ENCODE peak calls at places on chromosomes 7 and 10, in six cellular contexts. V, D, N, Z, A and W are unnamed samples.

GRCh38 chr10:110613341-110613995 is 30.7 kb upstream of the RBM20 start:
- DNase-seq in V (peak; percentile 57), N (no peak), A (no peak), D (no peak), Z (no peak), W (no peak)

GRCh38 chr7:140249036-140249806 is 72.4 kb upstream of the KDM7A start:
- DNase-seq in Z (no peak), N (no peak), A (peak; percentile 95), D (no peak), V (no peak), W (no peak)

GRCh38 chr10:129888784-129889616 is 75.1 kb downstream of the EBF3 start:
- DNase-seq in N (peak; percentile 93), Z (peak; percentile 49), D (peak; percentile 48), A (no peak), V (no peak), W (no peak)

GRCh38 chr7:87687653-87688254 is 59.6 kb downstream of the RUNDC3B start:
- DNase-seq in D (no peak), A (peak; percentile 8), Z (no peak), N (no peak), V (no peak), W (no peak)

GRCh38 chr10:87505366-87506113 is 847 bp downstream of the MINPP1 start:
- DNase-seq in A (peak; percentile 60), N (no peak), D (peak; percentile 39), V (no peak), Z (peak; percentile 55), W (peak; percentile 10)

GRCh38 chr7:126750207-126750911 is 502.4 kb downstream of the GRM8 start:
- DNase-seq in Z (no peak), V (no peak), D (no peak), N (no peak), A (no peak), W (no peak)

GRCh38 chr7:22662031-22662430 is 65.0 kb upstream of the IL6 start:
- DNase-seq in A (no peak), Z (no peak), D (no peak), V (no peak), N (no peak), W (no peak)

GRCh38 chr7:130838738-130839137 is 104.7 kb upstream of the KLF14 start:
- DNase-seq in Z (no peak), N (no peak), D (no peak), V (peak; percentile 15), A (no peak), W (peak; percentile 91)

GRCh38 chr7:16465469-16466086 is at the start of gene SOSTDC1:
- DNase-seq in D (peak; percentile 30), N (no peak), Z (peak; percentile 16), V (no peak), A (no peak), W (no peak)

GRCh38 chr7:85469446-85469970 is 282.7 kb upstream of the SEMA3D start:
- DNase-seq in D (no peak), A (no peak), Z (no peak), N (no peak), V (no peak), W (no peak)

GRCh38 chr7:90453259-90453891 is 16.1 kb upstream of the PTTG1IP2 start:
- DNase-seq in A (no peak), Z (no peak), V (no peak), N (no peak), D (no peak), W (no peak)

GRCh38 chr7:5435291-5436002 is 11.8 kb upstream of the TNRC18 start:
- DNase-seq in D (no peak), V (peak; percentile 41), Z (no peak), N (no peak), A (no peak), W (no peak)

DNA sequence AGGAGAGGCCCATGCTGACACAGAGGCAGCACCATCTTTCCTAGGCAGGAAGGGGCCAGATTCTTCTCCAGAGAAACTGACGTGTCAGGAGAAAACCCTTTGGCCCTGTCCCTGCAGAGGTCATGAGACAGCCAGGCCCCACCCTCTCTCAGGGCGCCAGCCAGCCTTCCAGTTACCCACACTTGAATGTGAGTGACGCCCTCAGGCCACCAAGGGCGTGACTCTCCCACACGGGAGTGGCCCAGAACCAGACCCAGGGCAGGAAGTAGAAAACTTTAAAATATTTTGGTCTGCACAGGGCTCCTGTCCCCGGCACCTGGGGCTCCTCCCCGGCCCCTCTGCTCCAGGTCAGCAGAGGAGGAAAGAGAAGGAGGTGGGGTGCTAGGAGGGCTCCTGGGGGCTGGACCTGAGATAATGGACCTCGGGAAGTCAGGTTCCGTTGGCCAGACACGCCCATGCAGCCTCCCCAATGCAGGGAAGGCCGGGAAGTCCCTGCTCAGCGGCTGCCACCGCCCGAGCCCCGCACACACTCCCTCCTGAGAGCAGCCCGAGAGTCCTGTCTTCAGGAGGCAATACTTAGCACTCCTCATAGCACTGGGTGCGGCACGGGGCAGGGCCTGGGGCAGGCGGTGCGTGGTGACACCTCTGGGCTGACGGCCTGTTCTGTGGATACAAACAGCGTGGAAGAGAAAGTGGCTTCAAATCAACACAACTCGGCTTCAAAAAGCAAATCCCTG is 67.0 kb upstream of the CFAP46 start:
- DNase-seq in Z (peak; percentile 19), D (no peak), N (no peak), A (no peak), V (no peak), W (no peak)
- TF ChIP-seq ZNF274 in Z (no peak), D (no peak), N (no peak), A (no peak), V (no peak), W (no peak)

DNA sequence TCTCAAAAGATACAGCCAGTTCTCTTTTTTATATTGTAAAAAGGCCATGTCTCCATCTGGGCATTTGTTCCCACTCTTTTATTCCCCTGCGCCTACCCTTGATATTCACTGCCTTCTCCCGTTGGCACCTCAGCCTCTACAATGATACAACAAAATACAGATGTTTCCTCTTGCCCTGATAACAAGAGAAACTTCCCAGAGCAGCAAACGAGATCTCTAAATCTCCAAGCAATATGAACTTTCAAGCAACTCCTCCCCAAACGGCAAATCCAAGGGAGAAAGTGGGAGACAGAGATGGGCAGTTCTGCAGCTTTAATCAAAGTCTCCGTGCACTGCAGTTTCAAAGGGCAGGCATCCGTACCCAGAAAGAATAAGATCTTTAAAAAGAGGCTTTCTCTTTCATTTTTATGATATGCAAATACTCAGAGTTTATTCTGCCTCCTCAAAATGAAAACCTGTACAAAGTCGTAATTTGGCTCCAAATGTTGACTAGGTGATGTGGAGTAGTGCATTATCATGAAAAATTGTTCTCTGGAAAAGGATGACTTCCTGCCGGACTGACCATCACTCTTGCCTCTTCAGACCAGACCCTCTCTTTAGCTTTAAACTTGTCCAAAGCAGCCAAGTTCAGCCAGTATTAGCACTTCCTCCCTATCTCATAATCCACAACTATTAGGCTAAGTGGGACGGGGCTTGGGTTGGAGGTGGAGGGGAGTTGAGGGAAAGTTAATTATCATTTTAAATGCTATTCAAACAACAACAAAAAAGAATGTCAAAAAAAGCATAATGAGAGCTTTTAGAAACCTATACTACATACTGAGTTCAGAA is 682 bp downstream of the HGF start:
- DNase-seq in A (no peak), D (no peak), Z (no peak), N (no peak), V (no peak), W (no peak)
- TF ChIP-seq ZNF274 in A (no peak), D (no peak), Z (no peak), N (no peak), V (no peak), W (no peak)

DNA sequence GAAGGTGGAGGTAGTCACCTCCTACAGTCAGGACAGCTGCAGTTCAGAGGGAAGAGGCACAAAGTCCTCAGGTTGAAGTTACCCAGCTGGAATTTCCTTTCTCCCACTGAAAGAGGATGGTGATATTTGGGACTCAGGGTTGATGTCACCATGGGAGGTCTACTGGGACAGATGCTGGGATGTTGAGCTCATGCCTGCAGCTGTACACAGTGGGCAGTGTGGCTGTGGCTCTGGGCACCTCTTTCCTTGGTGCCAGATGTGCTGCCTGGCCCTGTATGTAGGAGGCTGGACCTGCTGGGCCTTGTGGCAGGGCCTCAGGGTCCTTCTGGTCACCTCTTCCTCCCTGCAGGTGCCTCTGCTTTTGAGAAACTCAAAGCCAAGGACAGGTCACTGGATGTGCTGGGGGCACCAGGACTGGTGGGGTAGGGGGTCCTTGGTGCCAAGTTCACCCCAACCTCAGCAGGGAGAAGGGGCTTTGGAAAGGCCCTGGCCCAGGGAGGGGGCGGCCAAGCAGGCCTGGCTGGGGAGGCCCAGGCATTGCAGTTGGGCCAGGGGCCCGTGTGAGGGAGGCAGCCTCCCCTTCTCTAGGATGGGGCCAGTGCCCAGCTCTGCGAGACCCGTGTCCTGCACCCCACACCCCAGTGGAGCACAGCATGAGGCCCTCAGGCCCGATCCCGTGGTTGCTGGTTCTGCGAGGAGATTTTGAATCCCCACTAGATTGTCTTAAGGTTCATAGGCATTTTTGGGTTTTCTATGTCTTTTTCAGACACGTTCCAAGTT is 103.1 kb downstream of the BMS1 start:
- DNase-seq in A (no peak), D (no peak), Z (no peak), N (no peak), V (no peak), W (no peak)
- TF ChIP-seq ZNF274 in A (no peak), D (no peak), Z (no peak), N (no peak), V (no peak), W (no peak)

GRCh38 chr10:4371691-4372295 is 454.2 kb upstream of the AKR1E2 start:
- DNase-seq in N (no peak), D (no peak), V (no peak), Z (no peak), A (no peak), W (no peak)

GRCh38 chr10:4370376-4370775 is 455.6 kb upstream of the AKR1E2 start:
- DNase-seq in Z (no peak), D (no peak), N (no peak), A (no peak), V (no peak), W (no peak)

DNA sequence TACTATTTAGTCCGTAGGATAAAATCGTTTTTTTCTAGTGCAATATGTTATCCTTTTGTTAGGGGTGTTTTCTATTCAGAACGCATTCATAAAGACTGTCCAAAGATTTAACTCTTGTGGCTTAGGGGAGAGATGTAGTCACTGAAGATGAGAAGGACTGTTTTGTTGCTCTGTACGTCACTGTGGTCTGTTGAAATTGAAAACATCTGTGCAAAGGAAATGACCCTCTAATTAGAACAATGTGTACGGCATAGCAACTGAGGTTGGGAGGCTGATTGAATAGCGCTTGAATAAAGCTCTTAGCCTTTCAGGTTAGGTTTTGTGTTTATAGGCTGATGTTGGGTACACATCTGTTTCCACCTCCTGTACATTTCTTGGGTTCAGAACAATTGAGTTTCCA is 453.4 kb upstream of the AKR1E2 start:
- DNase-seq in V (no peak), Z (no peak), N (no peak), A (no peak), D (no peak), W (no peak)
- TF ChIP-seq ZNF274 in V (no peak), Z (no peak), N (no peak), A (no peak), D (no peak), W (no peak)